ENCODE peak calls at places on chromosomes 2 and 18, in ten cellular contexts. One of them, this sample, is unnamed.

GRCh38 chr2:17851731-17852585 is 26.5 kb upstream of the KCNS3 start:
- DNase-seq in naive B cell: peak
- DNase-seq in NT2/D1: peak
- DNase-seq in ascending aorta: no peak
- DNase-seq in NK-92 treated with Interleukin-12 subunit alpha and Interleukin-12 subunit beta, amount 100 ng/mL, for 24 hours: peak
- DNase-seq in RPMI7951: peak
- DNase-seq in germinal center: peak
- DNase-seq in osteocyte: no peak
- DNase-seq in IMR-90: peak
- DNase-seq in T-cell: no peak
- DNase-seq in this sample: no peak

GRCh38 chr2:13572466-13572865 is 855.7 kb downstream of the TRIB2 start:
- DNase-seq in naive B cell: no peak
- DNase-seq in NT2/D1: no peak
- DNase-seq in ascending aorta: no peak
- DNase-seq in NK-92 treated with Interleukin-12 subunit alpha and Interleukin-12 subunit beta, amount 100 ng/mL, for 24 hours: no peak
- DNase-seq in RPMI7951: no peak
- DNase-seq in germinal center: no peak
- DNase-seq in osteocyte: no peak
- DNase-seq in IMR-90: no peak
- DNase-seq in T-cell: no peak
- DNase-seq in this sample: no peak

GRCh38 chr2:14137643-14138042 is 494.9 kb upstream of the LRATD1 start:
- DNase-seq in naive B cell: no peak
- DNase-seq in NT2/D1: peak
- DNase-seq in ascending aorta: no peak
- DNase-seq in NK-92 treated with Interleukin-12 subunit alpha and Interleukin-12 subunit beta, amount 100 ng/mL, for 24 hours: no peak
- DNase-seq in RPMI7951: no peak
- DNase-seq in germinal center: no peak
- DNase-seq in osteocyte: no peak
- DNase-seq in IMR-90: no peak
- DNase-seq in T-cell: no peak
- DNase-seq in this sample: no peak

GRCh38 chr2:19807866-19808265 is 93.9 kb downstream of the TTC32 start:
- DNase-seq in naive B cell: no peak
- DNase-seq in NT2/D1: no peak
- DNase-seq in ascending aorta: no peak
- DNase-seq in NK-92 treated with Interleukin-12 subunit alpha and Interleukin-12 subunit beta, amount 100 ng/mL, for 24 hours: no peak
- DNase-seq in RPMI7951: peak
- DNase-seq in germinal center: no peak
- DNase-seq in osteocyte: no peak
- DNase-seq in IMR-90: no peak
- DNase-seq in T-cell: no peak
- DNase-seq in this sample: peak

GRCh38 chr2:141927536-141927935 is 203.3 kb downstream of the LRP1B start:
- DNase-seq in naive B cell: no peak
- DNase-seq in NT2/D1: no peak
- DNase-seq in ascending aorta: no peak
- DNase-seq in NK-92 treated with Interleukin-12 subunit alpha and Interleukin-12 subunit beta, amount 100 ng/mL, for 24 hours: no peak
- DNase-seq in RPMI7951: no peak
- DNase-seq in germinal center: no peak
- DNase-seq in osteocyte: no peak
- DNase-seq in IMR-90: peak
- DNase-seq in T-cell: no peak
- DNase-seq in this sample: no peak

GRCh38 chr2:173087214-173087581 is 11.6 kb downstream of the MAP3K20 start:
- DNase-seq in naive B cell: no peak
- DNase-seq in NT2/D1: no peak
- DNase-seq in ascending aorta: no peak
- DNase-seq in NK-92 treated with Interleukin-12 subunit alpha and Interleukin-12 subunit beta, amount 100 ng/mL, for 24 hours: no peak
- DNase-seq in RPMI7951: no peak
- DNase-seq in germinal center: no peak
- DNase-seq in osteocyte: no peak
- DNase-seq in IMR-90: peak
- DNase-seq in T-cell: no peak
- DNase-seq in this sample: no peak

GRCh38 chr18:55265916-55266488 is 306.7 kb upstream of the CCDC68 start:
- DNase-seq in naive B cell: peak
- DNase-seq in NT2/D1: no peak
- DNase-seq in ascending aorta: no peak
- DNase-seq in NK-92 treated with Interleukin-12 subunit alpha and Interleukin-12 subunit beta, amount 100 ng/mL, for 24 hours: no peak
- DNase-seq in RPMI7951: peak
- DNase-seq in germinal center: no peak
- DNase-seq in osteocyte: no peak
- DNase-seq in IMR-90: peak
- DNase-seq in T-cell: no peak
- DNase-seq in this sample: no peak

GRCh38 chr2:67389286-67389685 is 7.8 kb upstream of the ETAA1 start:
- DNase-seq in naive B cell: no peak
- DNase-seq in NT2/D1: no peak
- DNase-seq in ascending aorta: no peak
- DNase-seq in NK-92 treated with Interleukin-12 subunit alpha and Interleukin-12 subunit beta, amount 100 ng/mL, for 24 hours: no peak
- DNase-seq in RPMI7951: peak
- DNase-seq in germinal center: no peak
- DNase-seq in osteocyte: no peak
- DNase-seq in IMR-90: peak
- DNase-seq in T-cell: no peak
- DNase-seq in this sample: no peak

GRCh38 chr2:190467575-190468083 is 59.5 kb downstream of the MFSD6 start:
- DNase-seq in naive B cell: no peak
- DNase-seq in NT2/D1: no peak
- DNase-seq in ascending aorta: no peak
- DNase-seq in NK-92 treated with Interleukin-12 subunit alpha and Interleukin-12 subunit beta, amount 100 ng/mL, for 24 hours: no peak
- DNase-seq in RPMI7951: peak
- DNase-seq in germinal center: no peak
- DNase-seq in osteocyte: no peak
- DNase-seq in IMR-90: peak
- DNase-seq in T-cell: no peak
- DNase-seq in this sample: no peak

GRCh38 chr2:236875906-236876505 is 209.7 kb upstream of the COPS8 start:
- DNase-seq in naive B cell: no peak
- DNase-seq in NT2/D1: no peak
- DNase-seq in ascending aorta: no peak
- DNase-seq in NK-92 treated with Interleukin-12 subunit alpha and Interleukin-12 subunit beta, amount 100 ng/mL, for 24 hours: no peak
- DNase-seq in RPMI7951: no peak
- DNase-seq in germinal center: no peak
- DNase-seq in osteocyte: no peak
- DNase-seq in IMR-90: no peak
- DNase-seq in T-cell: no peak
- DNase-seq in this sample: peak

GRCh38 chr2:179595284-179595683 is 266.1 kb downstream of the ZNF385B start:
- DNase-seq in naive B cell: no peak
- DNase-seq in NT2/D1: no peak
- DNase-seq in ascending aorta: no peak
- DNase-seq in NK-92 treated with Interleukin-12 subunit alpha and Interleukin-12 subunit beta, amount 100 ng/mL, for 24 hours: no peak
- DNase-seq in RPMI7951: no peak
- DNase-seq in germinal center: no peak
- DNase-seq in osteocyte: no peak
- DNase-seq in IMR-90: no peak
- DNase-seq in T-cell: no peak
- DNase-seq in this sample: no peak

GRCh38 chr2:240960963-240961876 is 37.2 kb upstream of the SNED1 start:
- DNase-seq in naive B cell: no peak
- DNase-seq in NT2/D1: no peak
- DNase-seq in ascending aorta: no peak
- DNase-seq in NK-92 treated with Interleukin-12 subunit alpha and Interleukin-12 subunit beta, amount 100 ng/mL, for 24 hours: no peak
- DNase-seq in RPMI7951: no peak
- DNase-seq in germinal center: no peak
- DNase-seq in osteocyte: peak
- DNase-seq in IMR-90: no peak
- DNase-seq in T-cell: no peak
- DNase-seq in this sample: no peak

GRCh38 chr18:56248613-56249235 is 389.7 kb downstream of the TXNL1 start:
- DNase-seq in naive B cell: peak
- DNase-seq in NT2/D1: no peak
- DNase-seq in ascending aorta: no peak
- DNase-seq in NK-92 treated with Interleukin-12 subunit alpha and Interleukin-12 subunit beta, amount 100 ng/mL, for 24 hours: no peak
- DNase-seq in RPMI7951: no peak
- DNase-seq in germinal center: peak
- DNase-seq in osteocyte: no peak
- DNase-seq in IMR-90: no peak
- DNase-seq in T-cell: no peak
- DNase-seq in this sample: no peak

GRCh38 chr2:98605076-98605475 is 3.2 kb downstream of the COA5 start:
- DNase-seq in naive B cell: no peak
- DNase-seq in NT2/D1: no peak
- DNase-seq in ascending aorta: no peak
- DNase-seq in NK-92 treated with Interleukin-12 subunit alpha and Interleukin-12 subunit beta, amount 100 ng/mL, for 24 hours: no peak
- DNase-seq in RPMI7951: no peak
- DNase-seq in germinal center: no peak
- DNase-seq in osteocyte: no peak
- DNase-seq in IMR-90: no peak
- DNase-seq in T-cell: no peak
- DNase-seq in this sample: peak

GRCh38 chr2:26025509-26025908 is 8.4 kb upstream of the RAB10 start:
- DNase-seq in naive B cell: no peak
- DNase-seq in NT2/D1: no peak
- DNase-seq in ascending aorta: no peak
- DNase-seq in NK-92 treated with Interleukin-12 subunit alpha and Interleukin-12 subunit beta, amount 100 ng/mL, for 24 hours: no peak
- DNase-seq in RPMI7951: no peak
- DNase-seq in germinal center: no peak
- DNase-seq in osteocyte: no peak
- DNase-seq in IMR-90: no peak
- DNase-seq in T-cell: no peak
- DNase-seq in this sample: no peak

GRCh38 chr2:215794829-215795546 is 218.4 kb downstream of the MREG start:
- DNase-seq in naive B cell: no peak
- DNase-seq in NT2/D1: peak
- DNase-seq in ascending aorta: no peak
- DNase-seq in NK-92 treated with Interleukin-12 subunit alpha and Interleukin-12 subunit beta, amount 100 ng/mL, for 24 hours: no peak
- DNase-seq in RPMI7951: no peak
- DNase-seq in germinal center: no peak
- DNase-seq in osteocyte: no peak
- DNase-seq in IMR-90: no peak
- DNase-seq in T-cell: no peak
- DNase-seq in this sample: no peak

GRCh38 chr2:44291281-44292248 is 16.3 kb downstream of the SLC3A1 start:
- DNase-seq in naive B cell: no peak
- DNase-seq in NT2/D1: no peak
- DNase-seq in ascending aorta: no peak
- DNase-seq in NK-92 treated with Interleukin-12 subunit alpha and Interleukin-12 subunit beta, amount 100 ng/mL, for 24 hours: no peak
- DNase-seq in RPMI7951: peak
- DNase-seq in germinal center: no peak
- DNase-seq in osteocyte: no peak
- DNase-seq in IMR-90: peak
- DNase-seq in T-cell: no peak
- DNase-seq in this sample: no peak

GRCh38 chr18:58213445-58213844 is 169.4 kb downstream of the NEDD4L start:
- DNase-seq in naive B cell: no peak
- DNase-seq in NT2/D1: no peak
- DNase-seq in ascending aorta: no peak
- DNase-seq in NK-92 treated with Interleukin-12 subunit alpha and Interleukin-12 subunit beta, amount 100 ng/mL, for 24 hours: no peak
- DNase-seq in RPMI7951: peak
- DNase-seq in germinal center: no peak
- DNase-seq in osteocyte: no peak
- DNase-seq in IMR-90: peak
- DNase-seq in T-cell: no peak
- DNase-seq in this sample: peak

GRCh38 chr2:179251865-179252264 is 12.8 kb downstream of the SESTD1 start:
- DNase-seq in naive B cell: no peak
- DNase-seq in NT2/D1: no peak
- DNase-seq in ascending aorta: no peak
- DNase-seq in NK-92 treated with Interleukin-12 subunit alpha and Interleukin-12 subunit beta, amount 100 ng/mL, for 24 hours: no peak
- DNase-seq in RPMI7951: no peak
- DNase-seq in germinal center: no peak
- DNase-seq in osteocyte: no peak
- DNase-seq in IMR-90: peak
- DNase-seq in T-cell: no peak
- DNase-seq in this sample: no peak

GRCh38 chr2:205633994-205634393 is 48.3 kb upstream of the NRP2 start:
- DNase-seq in naive B cell: no peak
- DNase-seq in NT2/D1: no peak
- DNase-seq in ascending aorta: no peak
- DNase-seq in NK-92 treated with Interleukin-12 subunit alpha and Interleukin-12 subunit beta, amount 100 ng/mL, for 24 hours: no peak
- DNase-seq in RPMI7951: no peak
- DNase-seq in germinal center: no peak
- DNase-seq in osteocyte: no peak
- DNase-seq in IMR-90: peak
- DNase-seq in T-cell: no peak
- DNase-seq in this sample: no peak

GRCh38 chr18:63590368-63590767 is 3.2 kb downstream of the SERPINB13 start:
- DNase-seq in naive B cell: no peak
- DNase-seq in NT2/D1: no peak
- DNase-seq in ascending aorta: no peak
- DNase-seq in NK-92 treated with Interleukin-12 subunit alpha and Interleukin-12 subunit beta, amount 100 ng/mL, for 24 hours: no peak
- DNase-seq in RPMI7951: no peak
- DNase-seq in germinal center: no peak
- DNase-seq in osteocyte: no peak
- DNase-seq in IMR-90: no peak
- DNase-seq in T-cell: no peak
- DNase-seq in this sample: no peak

GRCh38 chr2:160229591-160229990 is 29.5 kb upstream of the ITGB6 start:
- DNase-seq in naive B cell: no peak
- DNase-seq in NT2/D1: no peak
- DNase-seq in ascending aorta: no peak
- DNase-seq in NK-92 treated with Interleukin-12 subunit alpha and Interleukin-12 subunit beta, amount 100 ng/mL, for 24 hours: no peak
- DNase-seq in RPMI7951: peak
- DNase-seq in germinal center: no peak
- DNase-seq in osteocyte: no peak
- DNase-seq in IMR-90: peak
- DNase-seq in T-cell: no peak
- DNase-seq in this sample: no peak

GRCh38 chr18:25136416-25137132 is 215.4 kb downstream of the ZNF521 start:
- DNase-seq in naive B cell: no peak
- DNase-seq in NT2/D1: no peak
- DNase-seq in ascending aorta: no peak
- DNase-seq in NK-92 treated with Interleukin-12 subunit alpha and Interleukin-12 subunit beta, amount 100 ng/mL, for 24 hours: no peak
- DNase-seq in RPMI7951: no peak
- DNase-seq in germinal center: no peak
- DNase-seq in osteocyte: no peak
- DNase-seq in IMR-90: no peak
- DNase-seq in T-cell: no peak
- DNase-seq in this sample: no peak

GRCh38 chr2:240579771-240580614 is 6.5 kb upstream of the CAPN10 start:
- DNase-seq in naive B cell: no peak
- DNase-seq in NT2/D1: no peak
- DNase-seq in ascending aorta: peak
- DNase-seq in NK-92 treated with Interleukin-12 subunit alpha and Interleukin-12 subunit beta, amount 100 ng/mL, for 24 hours: no peak
- DNase-seq in RPMI7951: peak
- DNase-seq in germinal center: no peak
- DNase-seq in osteocyte: no peak
- DNase-seq in IMR-90: peak
- DNase-seq in T-cell: peak
- DNase-seq in this sample: no peak

GRCh38 chr2:134141598-134142340 is 112.1 kb upstream of the MGAT5 start:
- DNase-seq in naive B cell: no peak
- DNase-seq in NT2/D1: peak
- DNase-seq in ascending aorta: no peak
- DNase-seq in NK-92 treated with Interleukin-12 subunit alpha and Interleukin-12 subunit beta, amount 100 ng/mL, for 24 hours: no peak
- DNase-seq in RPMI7951: no peak
- DNase-seq in germinal center: no peak
- DNase-seq in osteocyte: no peak
- DNase-seq in IMR-90: no peak
- DNase-seq in T-cell: no peak
- DNase-seq in this sample: no peak